ENCODE peak calls at places on chromosomes 4 and X, in four cellular contexts. One of them, this sample, is unnamed.

GRCh38 chr4:46856347-46856746 is 52.7 kb downstream of the COX7B2 start:
- DNase-seq in psoas muscle: no peak
- DNase-seq in HCT116: no peak
- DNase-seq in choroid plexus epithelial cell: peak; percentile 3
- DNase-seq in this sample: no peak

GRCh38 chr4:145580906-145581305 is 38.3 kb upstream of the MMAA start:
- DNase-seq in psoas muscle: no peak
- DNase-seq in HCT116: no peak
- DNase-seq in choroid plexus epithelial cell: no peak
- DNase-seq in this sample: no peak

GRCh38 chr4:156968479-156968984 is 3.1 kb downstream of the PDGFC start:
- DNase-seq in psoas muscle: peak; percentile 61
- DNase-seq in HCT116: peak; percentile 62
- DNase-seq in choroid plexus epithelial cell: peak; percentile 91
- DNase-seq in this sample: peak; percentile 81

GRCh38 chrX:50447535-50447934 is 23.1 kb downstream of the DGKK start:
- DNase-seq in psoas muscle: no peak
- DNase-seq in HCT116: no peak
- DNase-seq in choroid plexus epithelial cell: no peak
- DNase-seq in this sample: no peak

GRCh38 chr4:168475745-168476144 is 4.5 kb downstream of the DDX60L start:
- DNase-seq in psoas muscle: no peak
- DNase-seq in HCT116: no peak
- DNase-seq in choroid plexus epithelial cell: peak; percentile 31
- DNase-seq in this sample: no peak

GRCh38 chrX:5236096-5236495 is 992.6 kb downstream of the NLGN4X start:
- DNase-seq in psoas muscle: no peak
- DNase-seq in HCT116: no peak
- DNase-seq in choroid plexus epithelial cell: no peak
- DNase-seq in this sample: no peak

GRCh38 chr4:688695-689497 is at the start of gene SLC49A3:
- DNase-seq in psoas muscle: peak; percentile 61
- DNase-seq in HCT116: no peak
- DNase-seq in choroid plexus epithelial cell: no peak
- DNase-seq in this sample: no peak

GRCh38 chr4:2296621-2297601 is 35.0 kb upstream of the MXD4 start:
- DNase-seq in psoas muscle: no peak
- DNase-seq in HCT116: no peak
- DNase-seq in choroid plexus epithelial cell: no peak
- DNase-seq in this sample: no peak

GRCh38 chrX:153802513-153803045 is 8.1 kb downstream of the SSR4 start:
- DNase-seq in psoas muscle: no peak
- DNase-seq in HCT116: no peak
- DNase-seq in choroid plexus epithelial cell: no peak
- DNase-seq in this sample: no peak

GRCh38 chr4:166965562-166965961 is 268.7 kb downstream of the SPOCK3 start:
- DNase-seq in psoas muscle: no peak
- DNase-seq in HCT116: no peak
- DNase-seq in choroid plexus epithelial cell: no peak
- DNase-seq in this sample: no peak

GRCh38 chr4:108702960-108703359 is 52.6 kb downstream of the OSTC start:
- DNase-seq in psoas muscle: no peak
- DNase-seq in HCT116: no peak
- DNase-seq in choroid plexus epithelial cell: peak; percentile 59
- DNase-seq in this sample: no peak

GRCh38 chr4:25787891-25788331 is 74.9 kb downstream of the SEL1L3 start:
- DNase-seq in psoas muscle: no peak
- DNase-seq in HCT116: no peak
- DNase-seq in choroid plexus epithelial cell: no peak
- DNase-seq in this sample: no peak

GRCh38 chr4:102438873-102439614 is 62.1 kb upstream of the NFKB1 start:
- DNase-seq in psoas muscle: no peak
- DNase-seq in HCT116: no peak
- DNase-seq in choroid plexus epithelial cell: peak; percentile 98
- DNase-seq in this sample: peak; percentile 90

GRCh38 chr4:63620271-63620670 is 789.0 kb downstream of the TECRL start:
- DNase-seq in psoas muscle: no peak
- DNase-seq in HCT116: no peak
- DNase-seq in choroid plexus epithelial cell: no peak
- DNase-seq in this sample: no peak

GRCh38 chr4:154049457-154050181 is 260.7 kb upstream of the SFRP2 start:
- DNase-seq in psoas muscle: no peak
- DNase-seq in HCT116: peak; percentile 16
- DNase-seq in choroid plexus epithelial cell: peak; percentile 77
- DNase-seq in this sample: peak; percentile 80

GRCh38 chrX:40094041-40094899 is 3.5 kb downstream of the BCOR start:
- DNase-seq in psoas muscle: peak; percentile 83
- DNase-seq in HCT116: no peak
- DNase-seq in choroid plexus epithelial cell: peak; percentile 48
- DNase-seq in this sample: no peak

GRCh38 chrX:150848914-150849365 is 49.5 kb downstream of the CD99L2 start:
- DNase-seq in psoas muscle: no peak
- DNase-seq in HCT116: no peak
- DNase-seq in choroid plexus epithelial cell: peak; percentile 71
- DNase-seq in this sample: peak; percentile 28

GRCh38 chr4:52957220-52957686 is 95.1 kb downstream of the RASL11B start:
- DNase-seq in psoas muscle: no peak
- DNase-seq in HCT116: no peak
- DNase-seq in choroid plexus epithelial cell: peak; percentile 56
- DNase-seq in this sample: no peak

GRCh38 chrX:30196322-30196721 is 19.0 kb upstream of the MAGEB2 start:
- DNase-seq in psoas muscle: no peak
- DNase-seq in HCT116: peak; percentile 7
- DNase-seq in choroid plexus epithelial cell: peak; percentile 33
- DNase-seq in this sample: no peak

GRCh38 chr4:120691536-120691935 is 231.0 kb downstream of the PRDM5 start:
- DNase-seq in psoas muscle: no peak
- DNase-seq in HCT116: no peak
- DNase-seq in choroid plexus epithelial cell: peak; percentile 66
- DNase-seq in this sample: no peak

GRCh38 chr4:103451341-103451740 is 253.2 kb upstream of the CENPE start:
- DNase-seq in psoas muscle: no peak
- DNase-seq in HCT116: peak; percentile 22
- DNase-seq in choroid plexus epithelial cell: no peak
- DNase-seq in this sample: no peak

GRCh38 chr4:26909369-26909768 is 48.7 kb downstream of the STIM2 start:
- DNase-seq in psoas muscle: no peak
- DNase-seq in HCT116: no peak
- DNase-seq in choroid plexus epithelial cell: no peak
- DNase-seq in this sample: no peak

GRCh38 chrX:68936186-68936585 is 107.4 kb downstream of the EFNB1 start:
- DNase-seq in psoas muscle: no peak
- DNase-seq in HCT116: no peak
- DNase-seq in choroid plexus epithelial cell: no peak
- DNase-seq in this sample: no peak

GRCh38 chr4:1115528-1116293 is 2.3 kb upstream of the RNF212 start:
- DNase-seq in psoas muscle: no peak
- DNase-seq in HCT116: no peak
- DNase-seq in choroid plexus epithelial cell: no peak
- DNase-seq in this sample: no peak

GRCh38 chrX:125205084-125205917 is 114.4 kb upstream of the TEX13C start:
- DNase-seq in psoas muscle: peak; percentile 78
- DNase-seq in HCT116: no peak
- DNase-seq in choroid plexus epithelial cell: peak; percentile 1
- DNase-seq in this sample: no peak

GRCh38 chr4:184355111-184355604 is 119.2 kb downstream of the IRF2 start:
- DNase-seq in psoas muscle: no peak
- DNase-seq in HCT116: peak; percentile 7
- DNase-seq in choroid plexus epithelial cell: peak; percentile 89
- DNase-seq in this sample: no peak

GRCh38 chr4:174358823-174359222 is 75.1 kb downstream of the CEP44 start:
- DNase-seq in psoas muscle: no peak
- DNase-seq in HCT116: peak; percentile 4
- DNase-seq in choroid plexus epithelial cell: peak; percentile 70
- DNase-seq in this sample: peak; percentile 5

GRCh38 chrX:96480081-96480480 is 204.6 kb upstream of the DIAPH2 start:
- DNase-seq in psoas muscle: no peak
- DNase-seq in HCT116: no peak
- DNase-seq in choroid plexus epithelial cell: peak; percentile 37
- DNase-seq in this sample: no peak

GRCh38 chr4:41359069-41359769 is 102.5 kb downstream of the UCHL1 start:
- DNase-seq in psoas muscle: no peak
- DNase-seq in HCT116: no peak
- DNase-seq in choroid plexus epithelial cell: no peak
- DNase-seq in this sample: no peak

GRCh38 chr4:180852743-180853142 is 1390.5 kb upstream of the TENM3 start:
- DNase-seq in psoas muscle: no peak
- DNase-seq in HCT116: no peak
- DNase-seq in choroid plexus epithelial cell: no peak
- DNase-seq in this sample: no peak

GRCh38 chr4:53169695-53170617 is 195.9 kb downstream of the SCFD2 start:
- DNase-seq in psoas muscle: no peak
- DNase-seq in HCT116: no peak
- DNase-seq in choroid plexus epithelial cell: no peak
- DNase-seq in this sample: no peak

GRCh38 chr4:150784939-150785338 is 203.0 kb downstream of the MAB21L2 start:
- DNase-seq in psoas muscle: no peak
- DNase-seq in HCT116: no peak
- DNase-seq in choroid plexus epithelial cell: no peak
- DNase-seq in this sample: no peak

GRCh38 chr4:71470547-71470946 is 131.7 kb downstream of the SLC4A4 start:
- DNase-seq in psoas muscle: no peak
- DNase-seq in HCT116: no peak
- DNase-seq in choroid plexus epithelial cell: no peak
- DNase-seq in this sample: no peak

GRCh38 chr4:133154725-133155124 is 5.6 kb downstream of the PCDH10 start:
- DNase-seq in psoas muscle: no peak
- DNase-seq in HCT116: peak; percentile 23
- DNase-seq in choroid plexus epithelial cell: peak; percentile 79
- DNase-seq in this sample: no peak

GRCh38 chr4:75048208-75048879 is 115.4 kb downstream of the PARM1 start:
- DNase-seq in psoas muscle: no peak
- DNase-seq in HCT116: no peak
- DNase-seq in choroid plexus epithelial cell: no peak
- DNase-seq in this sample: no peak
- TF ChIP-seq CTCF in psoas muscle: no peak
- TF ChIP-seq CTCF in HCT116: peak; percentile 56
- TF ChIP-seq CTCF in choroid plexus epithelial cell: no peak
- TF ChIP-seq CTCF in this sample: no peak

GRCh38 chr4:59729321-59729720 is 1470.8 kb upstream of the ADGRL3 start:
- DNase-seq in psoas muscle: no peak
- DNase-seq in HCT116: no peak
- DNase-seq in choroid plexus epithelial cell: no peak
- DNase-seq in this sample: no peak
- H3K4me3 ChIP-seq in psoas muscle: no peak overlapping the region
- H3K4me3 ChIP-seq in HCT116: no peak overlapping the region
- H3K4me3 ChIP-seq in choroid plexus epithelial cell: no peak overlapping the region
- H3K4me3 ChIP-seq in this sample: no peak overlapping the region

DNA sequence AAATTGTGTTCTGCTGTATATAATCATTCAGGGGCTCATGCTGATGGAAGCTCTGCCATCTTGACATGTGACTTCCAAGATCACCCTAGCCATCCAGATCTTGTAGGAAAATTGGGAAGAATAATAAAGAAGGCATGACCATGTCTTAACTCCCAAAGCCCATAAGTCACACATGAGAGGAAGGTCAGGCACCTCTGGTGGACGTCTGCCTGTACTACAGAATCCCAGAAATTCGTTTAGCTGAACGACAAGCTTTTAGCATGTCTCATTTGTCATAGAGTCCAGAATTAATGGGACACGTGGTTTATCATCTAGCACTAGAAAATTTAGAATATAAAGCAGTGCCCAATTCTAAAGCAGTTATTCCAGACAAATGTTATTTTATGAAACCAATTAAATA is 212.7 kb downstream of the CENPC start:
- DNase-seq in psoas muscle: no peak
- DNase-seq in HCT116: no peak
- DNase-seq in choroid plexus epithelial cell: peak; percentile 19
- DNase-seq in this sample: no peak
- TF ChIP-seq CTCF in psoas muscle: no peak
- TF ChIP-seq CTCF in HCT116: peak; percentile 51
- TF ChIP-seq CTCF in choroid plexus epithelial cell: peak; percentile 56
- TF ChIP-seq CTCF in this sample: peak; percentile 50

DNA sequence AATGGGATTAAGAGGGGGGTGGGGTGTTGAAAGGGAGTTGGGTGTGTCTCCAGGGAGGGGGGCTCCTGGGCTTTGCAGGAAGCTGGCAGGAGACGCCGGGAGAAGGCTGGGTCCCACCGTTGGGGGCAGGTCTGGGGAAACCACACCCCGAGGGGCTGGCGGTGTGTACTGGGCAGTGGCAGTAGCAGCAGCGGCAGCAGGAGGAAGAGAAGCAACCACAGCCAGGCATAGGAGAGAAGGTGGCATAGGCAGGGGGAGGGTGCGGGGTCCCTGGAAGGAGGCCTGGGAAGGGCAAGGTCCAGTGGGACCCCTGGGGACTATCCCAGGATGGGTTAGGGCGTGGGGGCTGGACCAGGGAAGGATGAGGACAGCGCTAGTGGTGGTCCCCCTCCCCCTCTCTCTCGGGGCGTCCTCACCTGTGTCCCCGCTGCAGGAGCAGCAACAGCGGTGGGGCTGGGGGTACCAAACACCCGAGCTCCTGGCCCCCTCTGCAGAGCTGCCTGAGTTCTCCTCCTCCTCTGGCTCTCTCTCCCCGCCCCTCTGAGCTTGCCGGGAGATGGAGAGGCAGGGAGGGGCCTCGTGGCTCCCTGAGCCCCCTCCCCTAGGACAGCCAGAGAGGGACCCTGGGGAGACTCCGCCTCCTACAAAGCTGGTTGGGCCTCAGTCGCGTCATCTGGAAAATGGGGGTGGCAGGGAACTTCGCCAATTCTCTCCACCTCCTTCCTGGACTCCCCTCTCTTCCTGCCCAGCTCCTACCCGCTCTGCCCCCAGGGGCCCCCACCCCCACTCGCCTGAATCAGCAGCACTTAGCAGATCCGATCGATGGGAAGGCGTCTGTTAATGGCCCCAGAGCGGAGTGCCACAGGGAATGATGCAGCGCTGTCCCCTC is at the start of gene KCND1:
- DNase-seq in psoas muscle: peak; percentile 52
- DNase-seq in HCT116: no peak
- DNase-seq in choroid plexus epithelial cell: peak; percentile 57
- DNase-seq in this sample: no peak
- H3K4me3 ChIP-seq in psoas muscle: peak within 1 kb of the TSS; percentile 50
- H3K4me3 ChIP-seq in HCT116: no peak within 1 kb of the TSS
- H3K4me3 ChIP-seq in choroid plexus epithelial cell: peak within 1 kb of the TSS; percentile 46
- H3K4me3 ChIP-seq in this sample: peak within 1 kb of the TSS; percentile 36

DNA sequence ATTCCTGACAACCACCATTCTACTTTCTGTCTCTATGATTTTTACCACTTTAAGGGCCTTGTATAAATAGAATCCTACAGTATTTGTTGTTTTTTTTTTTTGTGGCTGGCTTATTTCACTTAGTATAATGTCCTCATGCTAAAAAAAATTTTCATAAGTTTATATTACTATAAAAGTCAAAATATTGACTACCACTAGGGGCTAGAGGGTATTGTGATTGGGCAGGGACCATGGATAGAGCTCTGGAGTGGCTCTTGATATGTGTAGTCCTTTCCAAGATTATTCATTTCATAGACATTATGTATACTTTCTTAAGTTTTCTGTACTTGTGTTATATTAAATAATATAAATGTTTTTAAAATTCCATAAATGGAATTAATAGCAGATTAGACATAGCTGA is 34.6 kb downstream of the MYOZ2 start:
- DNase-seq in psoas muscle: no peak
- DNase-seq in HCT116: no peak
- DNase-seq in choroid plexus epithelial cell: no peak
- DNase-seq in this sample: no peak
- TF ChIP-seq CTCF in psoas muscle: no peak
- TF ChIP-seq CTCF in HCT116: peak; percentile 23
- TF ChIP-seq CTCF in choroid plexus epithelial cell: no peak
- TF ChIP-seq CTCF in this sample: no peak

This sample was measured in AG09309.